ENCODE peak calls at places on chromosomes 12 and 14, in nine cellular contexts. Q is G401, M is tibial artery, O is ovary, X is BJ, E is K562, J is activated T-cell treated with anti-CD3 and anti-CD28 coated beads for 1 hour, P is GM10248, H is LoVo. D is an unnamed sample.

GRCh38 chr12:77847665-77848431 is 17.2 kb downstream of the NAV3 start:
- DNase-seq in J (no peak), M (no peak), Q (no peak), P (no peak), H (peak), O (no peak), X (peak), E (no peak), D (no peak)

GRCh38 chr14:85416771-85417170 is 113.2 kb upstream of the FLRT2 start:
- DNase-seq in O (no peak), M (no peak), J (no peak), X (no peak), H (no peak), Q (no peak), E (no peak), P (no peak), D (no peak)

GRCh38 chr12:83823386-83824045 is 1089.1 kb downstream of the SLC6A15 start:
- DNase-seq in E (peak), Q (peak), O (no peak), X (no peak), M (no peak), J (no peak), P (peak), H (peak), D (peak)

GRCh38 chr14:99036594-99037293 is 235.3 kb downstream of the BCL11B start:
- DNase-seq in X (no peak), E (no peak), O (no peak), M (peak), J (no peak), H (no peak), P (no peak), Q (no peak), D (no peak)

GRCh38 chr14:66087231-66087630 is 398.9 kb upstream of the CCDC196 start:
- DNase-seq in Q (no peak), E (no peak), P (no peak), M (no peak), H (no peak), O (no peak), X (no peak), J (no peak), D (no peak)

GRCh38 chr14:74843653-74844052 is 32.3 kb downstream of the PROX2 start:
- DNase-seq in X (no peak), Q (no peak), O (no peak), J (no peak), H (no peak), E (no peak), M (no peak), P (no peak), D (no peak)

GRCh38 chr14:95043314-95043713 is 114.0 kb downstream of the DICER1 start:
- DNase-seq in O (no peak), E (no peak), H (no peak), Q (no peak), X (no peak), J (no peak), P (no peak), M (no peak), D (no peak)

GRCh38 chr12:120121343-120121742 is 4.8 kb upstream of the RAB35 start:
- DNase-seq in Q (no peak), X (no peak), H (no peak), O (no peak), M (no peak), J (no peak), E (no peak), P (no peak), D (no peak)

GRCh38 chr12:3885179-3886094 is 12.2 kb upstream of the PARP11 start:
- DNase-seq in P (peak), H (peak), O (peak), X (no peak), E (peak), J (peak), Q (peak), M (peak), D (no peak)

GRCh38 chr14:61472025-61472672 is 150.8 kb downstream of the PRKCH start:
- DNase-seq in E (no peak), X (peak), Q (peak), O (no peak), H (peak), J (no peak), P (no peak), M (peak), D (no peak)

GRCh38 chr14:93056166-93056839 is 59.4 kb downstream of the ITPK1 start:
- DNase-seq in E (no peak), X (no peak), Q (no peak), H (no peak), P (no peak), M (no peak), O (no peak), J (no peak), D (no peak)